ENCODE peak calls at places on chromosomes 16 and 17, in seven cellular contexts. W is CD8-positive, alpha-beta memory T cell; Q is IMR-90; I is tibial artery; Y is left lung; N is mesendoderm; K is CD4-positive, CD25-positive, alpha-beta regulatory T cell. R is an unnamed sample.

GRCh38 chr17:79608729-79609039 is 2.2 kb downstream of the RBFOX3 start:
- DNase-seq in I (no peak), Q (no peak), Y (no peak), K (no peak), W (no peak), N (no peak), R (no peak)

GRCh38 chr17:72386619-72387237 is 265.9 kb downstream of the SOX9 start:
- DNase-seq in W (no peak), I (no peak), N (no peak), Y (no peak), K (no peak), Q (no peak), R (no peak)

GRCh38 chr17:80217703-80218362 is 2.3 kb downstream of the SGSH start:
- DNase-seq in Q (no peak), I (no peak), N (no peak), W (no peak), Y (no peak), K (no peak), R (no peak)

GRCh38 chr17:76232342-76232741 is 8.0 kb downstream of the RNF157 start:
- DNase-seq in K (no peak), I (no peak), N (no peak), W (no peak), Y (no peak), Q (peak; percentile 98), R (no peak)

GRCh38 chr17:46056800-46057304 is 57.8 kb downstream of the STH start:
- DNase-seq in N (peak; percentile 58), Y (no peak), W (no peak), Q (peak; percentile 74), K (no peak), I (no peak), R (no peak)

GRCh38 chr16:84755004-84755672 is 55.3 kb downstream of the USP10 start:
- DNase-seq in W (no peak), N (no peak), I (no peak), Q (no peak), Y (no peak), K (no peak), R (no peak)

GRCh38 chr16:7113949-7114348 is 218.7 kb upstream of the RBFOX1 start:
- DNase-seq in N (no peak), Y (no peak), K (no peak), W (no peak), I (no peak), Q (no peak), R (no peak)

GRCh38 chr17:38606646-38607611 is 1.2 kb upstream of the SRCIN1 start:
- DNase-seq in Q (no peak), W (peak; percentile 24), Y (no peak), I (no peak), N (peak; percentile 30), K (no peak), R (peak; percentile 47)

GRCh38 chr16:84839956-84840355 is 20.2 kb downstream of the CRISPLD2 start:
- DNase-seq in W (no peak), K (no peak), I (no peak), Y (no peak), Q (peak; percentile 86), N (peak; percentile 63), R (peak; percentile 56)

GRCh38 chr17:64281962-64282752 is 19.1 kb upstream of the TEX2 start:
- DNase-seq in Y (peak; percentile 57), I (no peak), Q (peak; percentile 83), N (peak; percentile 74), W (peak; percentile 55), K (no peak), R (peak; percentile 35)

GRCh38 chr17:410674-411401 is 58.2 kb upstream of the RPH3AL start:
- DNase-seq in Q (peak; percentile 12), W (peak; percentile 90), I (no peak), Y (no peak), K (peak; percentile 53), N (peak; percentile 46), R (no peak)

GRCh38 chr17:70552230-70552981 is 383.1 kb downstream of the KCNJ2 start:
- DNase-seq in N (peak; percentile 38), W (no peak), Q (peak; percentile 49), I (no peak), K (no peak), Y (no peak), R (peak; percentile 0)

GRCh38 chr17:80201446-80201845 is 18.7 kb downstream of the SGSH start:
- DNase-seq in I (no peak), Q (no peak), W (no peak), K (no peak), N (no peak), Y (no peak), R (no peak)

GRCh38 chr17:50636804-50637195 is 2.1 kb downstream of the ABCC3 start:
- DNase-seq in N (no peak), Y (no peak), W (no peak), Q (no peak), I (no peak), K (no peak), R (no peak)

GRCh38 chr17:78151514-78152008 is 5.4 kb downstream of the C17orf99 start:
- DNase-seq in Y (no peak), Q (no peak), I (no peak), K (no peak), W (no peak), N (no peak), R (no peak)

GRCh38 chr16:29990883-29991570 is 4.4 kb downstream of the HIRIP3 start:
- DNase-seq in Y (no peak), K (no peak), N (no peak), W (no peak), I (no peak), Q (no peak), R (no peak)

GRCh38 chr16:52547001-52547833 is at the start of gene TOX3:
- DNase-seq in W (no peak), Y (no peak), N (peak; percentile 48), K (no peak), Q (no peak), I (no peak), R (peak; percentile 9)

GRCh38 chr16:35203636-35204035 is 1744.2 kb downstream of the TP53TG3F start:
- DNase-seq in Q (no peak), N (no peak), Y (no peak), K (no peak), W (no peak), I (no peak), R (no peak)

GRCh38 chr16:53933407-53933806 is 229.5 kb downstream of the FTO start:
- DNase-seq in I (no peak), Y (no peak), N (no peak), Q (no peak), K (no peak), W (no peak), R (no peak)

GRCh38 chr16:77657016-77657415 is 65.3 kb upstream of the NUDT7 start:
- DNase-seq in Q (peak; percentile 13), W (no peak), N (peak; percentile 92), Y (no peak), I (no peak), K (no peak), R (no peak)

GRCh38 chr17:81403671-81404534 is 8.6 kb downstream of the BAHCC1 start:
- DNase-seq in Q (no peak), I (no peak), W (no peak), K (no peak), N (peak; percentile 67), Y (no peak), R (no peak)

GRCh38 chr17:81406117-81406953 is 11.1 kb downstream of the BAHCC1 start:
- DNase-seq in W (no peak), N (no peak), I (no peak), K (no peak), Q (no peak), Y (no peak), R (no peak)

GRCh38 chr17:81403040-81403467 is 7.8 kb downstream of the BAHCC1 start:
- DNase-seq in K (no peak), W (no peak), N (peak; percentile 79), Q (peak; percentile 46), Y (no peak), I (no peak), R (no peak)

GRCh38 chr17:81404557-81405165 is 9.4 kb downstream of the BAHCC1 start:
- DNase-seq in W (no peak), I (no peak), N (no peak), K (no peak), Y (no peak), Q (no peak), R (no peak)

GRCh38 chr17:81405382-81406005 is 10.2 kb downstream of the BAHCC1 start:
- DNase-seq in W (no peak), Q (no peak), K (no peak), N (no peak), Y (no peak), I (peak; percentile 97), R (no peak)
- H3K4me3 ChIP-seq in W (no peak overlapping the region), Q (no peak overlapping the region), K (no peak overlapping the region), N (no peak overlapping the region), Y (no peak overlapping the region), I (peak overlapping the region; percentile 51), R (no peak overlapping the region)

DNA sequence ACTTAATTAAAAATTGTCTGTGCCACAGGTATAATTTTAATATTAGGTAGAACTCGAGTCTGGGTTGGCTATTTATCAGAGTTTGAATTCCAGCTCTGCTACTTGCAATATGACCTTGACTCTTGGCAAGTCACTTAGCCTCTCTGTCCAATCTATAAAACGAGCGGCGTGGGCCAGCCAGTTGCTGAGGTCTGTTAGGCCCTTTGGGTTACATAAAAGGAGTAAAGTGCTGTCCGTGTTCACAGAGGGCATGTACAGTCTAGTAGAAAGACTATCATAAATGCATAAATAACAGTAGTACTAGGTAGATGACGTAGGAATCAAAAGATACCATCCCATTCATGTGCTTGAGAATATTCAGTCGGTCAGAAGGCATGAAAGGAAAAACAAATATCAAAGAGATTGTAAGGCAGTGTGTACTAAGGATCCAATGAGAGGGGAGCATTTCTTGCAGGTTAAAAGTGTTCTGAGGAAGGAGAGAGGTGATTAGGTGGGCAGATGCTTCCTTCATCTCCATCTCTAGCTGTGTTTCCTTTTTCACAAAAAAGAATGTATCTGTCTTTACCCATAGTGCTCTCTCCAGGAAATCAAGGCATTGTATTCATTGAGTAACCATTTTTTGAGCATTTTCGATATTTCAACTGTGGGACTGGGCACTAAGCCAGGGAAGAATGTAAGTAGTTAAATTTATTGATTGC is 2.4 kb downstream of the TNRC6A start:
- DNase-seq in Y (no peak), W (no peak), I (no peak), Q (no peak), N (no peak), K (no peak), R (no peak)
- H3K36me3 ChIP-seq in Y (peaks cover 11% of the 10 kb centered on the region), W (no peaks in the 10 kb centered on the region), I (no peaks in the 10 kb centered on the region), Q (peaks cover 11% of the 10 kb centered on the region), N (no peaks in the 10 kb centered on the region), K (peaks cover 12% of the 10 kb centered on the region), R (peaks cover 48% of the 10 kb centered on the region)

GRCh38 chr17:44664867-44665266 is 8.6 kb downstream of the MEIOC start:
- DNase-seq in Y (no peak), K (no peak), Q (no peak), I (no peak), W (no peak), N (no peak), R (no peak)
- H3K4me3 ChIP-seq in Y (no peak overlapping the region), K (no peak overlapping the region), Q (no peak overlapping the region), I (no peak overlapping the region), W (no peak overlapping the region), N (no peak overlapping the region), R (no peak overlapping the region)

DNA sequence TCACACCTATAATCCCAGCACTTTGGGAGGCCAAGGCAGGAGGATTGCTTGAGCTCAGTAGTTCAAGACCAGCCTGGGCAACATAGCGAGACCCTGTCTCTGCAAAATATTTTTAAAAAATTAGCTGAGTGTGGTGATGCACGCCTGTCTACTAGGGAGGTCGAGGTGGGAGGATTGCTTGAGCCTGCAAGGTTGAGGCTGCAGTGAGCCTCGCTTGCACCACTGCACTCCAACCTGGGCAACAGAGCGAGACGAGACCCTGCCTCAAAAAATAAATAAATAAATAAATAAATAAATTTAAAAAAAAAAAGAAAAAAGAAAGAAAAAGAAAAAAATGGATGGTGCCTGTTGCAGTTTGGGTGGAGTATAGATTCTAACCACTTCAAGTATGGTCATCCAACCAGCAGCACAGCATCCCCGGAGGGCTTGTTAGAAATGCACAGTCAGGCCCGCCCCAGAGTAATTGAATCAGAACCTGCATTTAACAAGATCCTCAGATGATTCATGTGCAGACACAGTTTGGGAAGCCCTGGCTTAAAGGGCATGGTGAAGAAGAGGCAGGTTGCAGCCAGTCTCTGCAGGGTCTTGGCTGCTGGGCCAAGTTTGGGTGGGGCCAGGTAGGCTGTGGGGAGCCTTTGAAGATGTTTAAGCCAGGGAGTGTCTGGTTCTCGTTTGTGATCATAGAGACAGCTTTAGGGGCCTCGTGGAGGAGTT is 40.8 kb downstream of the MRC2 start:
- DNase-seq in N (no peak), I (peak; percentile 37), K (no peak), W (no peak), Y (no peak), Q (no peak), R (no peak)
- H3K36me3 ChIP-seq in N (peaks cover 15% of the 10 kb centered on the region), I (peaks cover 10% of the 10 kb centered on the region), K (no peaks in the 10 kb centered on the region), W (no peaks in the 10 kb centered on the region), Y (peaks cover 12% of the 10 kb centered on the region), Q (peaks cover 73% of the 10 kb centered on the region), R (peaks cover 18% of the 10 kb centered on the region)

R was measured in MG63.